ENCODE peak calls at places on chromosomes 6 and 20, in five cellular contexts. P, T, N, H and A are unnamed samples.

GRCh38 chr6:113120577-113121285 is 736.4 kb upstream of the MARCKS start:
- DNase-seq in N (no peak), H (peak), T (no peak), P (no peak), A (peak)

GRCh38 chr6:37565267-37566208 is 65.8 kb upstream of the CCDC167 start:
- DNase-seq in P (no peak), N (no peak), T (no peak), H (no peak), A (no peak)

GRCh38 chr6:152404936-152405595 is 232.1 kb downstream of the SYNE1 start:
- DNase-seq in T (no peak), H (no peak), N (no peak), P (no peak), A (no peak)

GRCh38 chr6:146361367-146361924 is 182.2 kb upstream of the RAB32 start:
- DNase-seq in T (no peak), P (no peak), N (no peak), H (no peak), A (no peak)

GRCh38 chr6:2480267-2480966 is 235.0 kb upstream of the GMDS start:
- DNase-seq in N (no peak), T (no peak), H (no peak), P (no peak), A (peak)

GRCh38 chr20:26209171-26209941 is 512.7 kb upstream of the ZNF337 start:
- DNase-seq in H (no peak), P (no peak), N (no peak), T (peak), A (no peak)

GRCh38 chr6:164152611-164153010 is 738.1 kb downstream of the QKI start:
- DNase-seq in P (no peak), H (no peak), T (no peak), N (no peak), A (no peak)

GRCh38 chr20:35506872-35507638 is 22.4 kb downstream of the C20orf173 start:
- DNase-seq in T (no peak), P (no peak), H (no peak), N (no peak), A (no peak)

GRCh38 chr6:133951881-133952814 is 876 bp upstream of the TBPL1 start:
- DNase-seq in T (peak), H (peak), N (peak), P (peak), A (no peak)

GRCh38 chr6:87653074-87653962 is 48.7 kb downstream of the AKIRIN2 start:
- DNase-seq in T (no peak), P (no peak), H (no peak), N (no peak), A (no peak)

GRCh38 chr20:23042270-23042669 is 7.2 kb downstream of the SSTR4 start:
- DNase-seq in T (no peak), P (no peak), H (no peak), N (no peak), A (no peak)

GRCh38 chr6:112571486-112571885 is 224.4 kb downstream of the RFPL4B start:
- DNase-seq in T (no peak), N (no peak), P (no peak), H (no peak), A (peak)

GRCh38 chr6:168883410-168884049 is 370.1 kb downstream of the THBS2 start:
- DNase-seq in N (no peak), H (no peak), P (no peak), T (no peak), A (no peak)

GRCh38 chr6:106275692-106276091 is 49.9 kb downstream of the ATG5 start:
- DNase-seq in N (no peak), T (no peak), P (no peak), H (no peak), A (no peak)

GRCh38 chr6:157811476-157812173 is 11.4 kb upstream of the SNX9 start:
- DNase-seq in H (no peak), P (no peak), N (no peak), T (no peak), A (no peak)

GRCh38 chr6:42569102-42570028 is 5.5 kb downstream of the UBR2 start:
- DNase-seq in N (no peak), P (no peak), H (peak), T (no peak), A (no peak)